ENCODE peak calls at places on chromosomes 13 and 19, in five cellular contexts. Y is GM04503; I is effector memory CD8-positive, alpha-beta T cell; H is frontal cortex; V is kidney tubule cell. E is an unnamed sample.
A peak's percentile ranks its signal among the peaks of the same experiment; 100 is the strongest.

GRCh38 chr19:17754634-17755532 is 3.6 kb downstream of the FCHO1 start:
- DNase-seq in Y (no peak), I (no peak), H (no peak), V (no peak), E (no peak)

GRCh38 chr19:5001547-5002131 is 32.7 kb downstream of the KDM4B start:
- DNase-seq in Y (no peak), I (peak; percentile 19), H (no peak), V (peak; percentile 38), E (peak; percentile 32)

GRCh38 chr13:25733061-25733491 is 318.7 kb downstream of the SHISA2 start:
- DNase-seq in Y (no peak), I (no peak), H (no peak), V (peak; percentile 88), E (no peak)

GRCh38 chr13:58879114-58879513 is 1247.6 kb downstream of the PCDH17 start:
- DNase-seq in Y (no peak), I (no peak), H (no peak), V (no peak), E (no peak)

GRCh38 chr19:47663911-47664771 is 49.1 kb upstream of the EHD2 start:
- DNase-seq in Y (peak; percentile 97), I (no peak), H (peak; percentile 73), V (peak; percentile 80), E (peak; percentile 55)

GRCh38 chr19:33620611-33621010 is 1.1 kb upstream of the CHST8 start:
- DNase-seq in Y (no peak), I (no peak), H (no peak), V (no peak), E (no peak)

GRCh38 chr13:77298403-77298802 is 28.5 kb downstream of the MYCBP2 start:
- DNase-seq in Y (no peak), I (no peak), H (no peak), V (no peak), E (no peak)

GRCh38 chr19:46631481-46631880 is 4.5 kb downstream of the GNG8 start:
- DNase-seq in Y (peak; percentile 31), I (no peak), H (no peak), V (no peak), E (no peak)

GRCh38 chr19:17855333-17856152 is 4.2 kb upstream of the RPL18A start:
- DNase-seq in Y (no peak), I (peak; percentile 93), H (peak; percentile 85), V (peak; percentile 76), E (peak; percentile 93)

GRCh38 chr13:39490136-39490535 is 112.9 kb downstream of the LHFPL6 start:
- DNase-seq in Y (no peak), I (no peak), H (no peak), V (no peak), E (no peak)